ENCODE peak calls at places on chromosomes 6 and 20, in five cellular contexts. I, Q, H, C and K are unnamed samples. For H3K4me1, the result is how much of the 10 kb centered on the place peaks cover.

GRCh38 chr20:35991142-35991771 is 22.9 kb downstream of the CNBD2 start:
- DNase-seq in I (no peak), Q (no peak), H (no peak), C (no peak), K (no peak)

GRCh38 chr6:142377112-142377848 is 75.5 kb downstream of the ADGRG6 start:
- DNase-seq in I (no peak), Q (no peak), H (no peak), C (no peak), K (no peak)

GRCh38 chr6:163356324-163356723 is 58.2 kb upstream of the QKI start:
- DNase-seq in I (peak), Q (peak), H (peak), C (no peak), K (no peak)

GRCh38 chr6:56618050-56618449 is 24.6 kb downstream of the DST start:
- DNase-seq in I (no peak), Q (no peak), H (no peak), C (no peak), K (no peak)

GRCh38 chr20:2698186-2698817 is 5.7 kb downstream of the EBF4 start:
- DNase-seq in I (peak), Q (no peak), H (peak), C (no peak), K (no peak)

GRCh38 chr20:10793741-10794140 is 119.9 kb upstream of the JAG1 start:
- DNase-seq in I (no peak), Q (no peak), H (no peak), C (no peak), K (no peak)

GRCh38 chr6:10883312-10884244 is 1.7 kb upstream of the GCM2 start:
- DNase-seq in I (no peak), Q (no peak), H (no peak), C (no peak), K (no peak)

GRCh38 chr6:123547216-123547978 is 89.4 kb downstream of the TRDN start:
- DNase-seq in I (no peak), Q (no peak), H (no peak), C (no peak), K (no peak)

GRCh38 chr6:142926494-142927273 is 18.3 kb downstream of the HIVEP2 start:
- DNase-seq in I (peak), Q (peak), H (peak), C (peak), K (peak)

GRCh38 chr20:44357020-44357419 is 1.5 kb downstream of the HNF4A start:
- DNase-seq in I (no peak), Q (no peak), H (no peak), C (no peak), K (peak)

GRCh38 chr6:39353698-39354315 is 31.3 kb upstream of the KCNK16 start:
- DNase-seq in I (peak), Q (no peak), H (no peak), C (no peak), K (no peak)

GRCh38 chr6:119314894-119315272 is 34.7 kb downstream of the MAN1A1 start:
- DNase-seq in I (no peak), Q (no peak), H (no peak), C (no peak), K (no peak)

GRCh38 chr6:99184696-99185095 is 164.8 kb downstream of the FAXC start:
- DNase-seq in I (no peak), Q (no peak), H (no peak), C (no peak), K (no peak)

GRCh38 chr20:41017448-41018042 is 11.1 kb upstream of the TOP1 start:
- DNase-seq in I (no peak), Q (no peak), H (no peak), C (no peak), K (no peak)

GRCh38 chr20:35320396-35321126 is 28.3 kb upstream of the FAM83C start:
- DNase-seq in I (no peak), Q (no peak), H (no peak), C (no peak), K (no peak)

GRCh38 chr6:151075943-151076555 is 163.7 kb upstream of the AKAP12 start:
- DNase-seq in I (peak), Q (no peak), H (no peak), C (no peak), K (no peak)

GRCh38 chr6:118743744-118744143 is 92.4 kb upstream of the CEP85L start:
- DNase-seq in I (no peak), Q (no peak), H (no peak), C (no peak), K (no peak)

GRCh38 chr6:131660195-131660594 is 23.1 kb downstream of the ENPP3 start:
- DNase-seq in I (no peak), Q (no peak), H (no peak), C (no peak), K (no peak)

GRCh38 chr6:20056350-20056992 is 155.8 kb downstream of the MBOAT1 start:
- DNase-seq in I (no peak), Q (no peak), H (no peak), C (no peak), K (no peak)

GRCh38 chr6:100664274-100665040 is 199.7 kb upstream of the SIM1 start:
- DNase-seq in I (no peak), Q (no peak), H (no peak), C (no peak), K (no peak)

GRCh38 chr6:161079566-161080262 is 88.1 kb downstream of the MAP3K4 start:
- DNase-seq in I (no peak), Q (no peak), H (no peak), C (no peak), K (no peak)

GRCh38 chr6:41187924-41188886 is 12.7 kb downstream of the TREML2 start:
- DNase-seq in I (no peak), Q (no peak), H (no peak), C (no peak), K (no peak)

GRCh38 chr20:8151371-8151770 is 19.3 kb downstream of the PLCB1 start:
- DNase-seq in I (no peak), Q (no peak), H (no peak), C (no peak), K (no peak)

GRCh38 chr6:13455604-13456003 is 31.8 kb downstream of the GFOD1 start:
- DNase-seq in I (no peak), Q (no peak), H (peak), C (no peak), K (no peak)
- H3K4me1 ChIP-seq in I (under half), Q (under half), H (under half), C (under half), K (under half)

DNA sequence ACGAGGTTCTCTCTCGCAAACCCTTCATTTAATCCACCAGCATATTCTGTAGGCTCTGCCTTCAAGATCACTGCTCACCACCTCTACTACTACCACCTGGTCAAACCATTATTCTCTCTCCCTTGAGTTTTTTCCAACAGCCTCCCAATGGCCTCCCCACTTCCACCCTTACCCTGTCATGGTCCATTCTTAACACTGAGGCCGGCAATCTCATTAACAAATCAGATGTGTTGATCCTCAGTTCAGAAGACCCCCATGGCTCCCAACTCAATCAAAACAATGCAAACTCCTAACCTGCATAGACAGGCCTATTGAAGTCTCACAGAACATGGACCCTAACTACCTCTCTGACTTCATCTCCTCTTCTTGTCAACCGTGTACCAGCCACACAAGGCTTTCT is 2.2 kb downstream of the AURKA start:
- DNase-seq in I (no peak), Q (no peak), H (no peak), C (no peak), K (no peak)
- H3K4me3 ChIP-seq in I (no peak), Q (no peak), H (no peak), C (no peak), K (no peak)

GRCh38 chr20:9510926-9511325 is 3.5 kb upstream of the LAMP5 start:
- DNase-seq in I (no peak), Q (no peak), H (no peak), C (no peak), K (no peak)
- H3K4me1 ChIP-seq in I (under half), Q (under half), H (under half), C (under half), K (under half)

GRCh38 chr6:114344971-114345274 is 2.1 kb upstream of the HS3ST5 start:
- DNase-seq in I (no peak), Q (no peak), H (no peak), C (no peak), K (no peak)

GRCh38 chr6:114343782-114344144 is 940 bp upstream of the HS3ST5 start:
- DNase-seq in I (no peak), Q (no peak), H (no peak), C (no peak), K (no peak)

GRCh38 chr6:114342086-114342825 is 567 bp downstream of the HS3ST5 start:
- DNase-seq in I (no peak), Q (peak), H (no peak), C (no peak), K (no peak)

GRCh38 chr6:114344216-114344970 is 1.6 kb upstream of the HS3ST5 start:
- DNase-seq in I (no peak), Q (no peak), H (no peak), C (no peak), K (no peak)

GRCh38 chr6:114342826-114343781 is at the start of gene HS3ST5:
- DNase-seq in I (peak), Q (peak), H (peak), C (no peak), K (no peak)
- H3K4me3 ChIP-seq in I (peak), Q (peak), H (peak), C (no peak), K (peak)

GRCh38 chr20:58665606-58666005 is 14.5 kb downstream of the STX16 start:
- DNase-seq in I (no peak), Q (peak), H (no peak), C (no peak), K (no peak)
- H3K4me1 ChIP-seq in I (under half), Q (under half), H (under half), C (under half), K (under half)